ENCODE peak calls at places on chromosomes 12 and 14, in six cellular contexts. One of them, this sample, is unnamed.

GRCh38 chr14:102086346-102086971 is 385 bp downstream of the HSP90AA1 start:
- DNase-seq in cardiac muscle cell: peak; percentile 65
- DNase-seq in colonic mucosa: peak; percentile 50
- DNase-seq in transverse colon: peak; percentile 60
- DNase-seq in Peyer's patch: peak; percentile 80
- DNase-seq in left ventricle myocardium inferior: peak; percentile 31
- DNase-seq in this sample: peak; percentile 5

GRCh38 chr12:121932914-121933521 is 14.6 kb downstream of the CFAP251 start:
- DNase-seq in left ventricle myocardium inferior: no peak
- DNase-seq in cardiac muscle cell: no peak
- DNase-seq in transverse colon: no peak
- DNase-seq in Peyer's patch: no peak
- DNase-seq in colonic mucosa: no peak
- DNase-seq in this sample: no peak

GRCh38 chr12:119012179-119012578 is 30.8 kb downstream of the SRRM4 start:
- DNase-seq in Peyer's patch: no peak
- DNase-seq in transverse colon: no peak
- DNase-seq in colonic mucosa: no peak
- DNase-seq in left ventricle myocardium inferior: no peak
- DNase-seq in cardiac muscle cell: no peak
- DNase-seq in this sample: no peak

GRCh38 chr14:95313707-95314106 is 6.0 kb downstream of the CLMN start:
- DNase-seq in Peyer's patch: peak; percentile 85
- DNase-seq in cardiac muscle cell: peak; percentile 89
- DNase-seq in colonic mucosa: peak; percentile 82
- DNase-seq in transverse colon: peak; percentile 77
- DNase-seq in left ventricle myocardium inferior: peak; percentile 60
- DNase-seq in this sample: peak; percentile 61

GRCh38 chr12:95412826-95413311 is 61.1 kb upstream of the METAP2 start:
- DNase-seq in cardiac muscle cell: peak; percentile 87
- DNase-seq in transverse colon: no peak
- DNase-seq in colonic mucosa: no peak
- DNase-seq in Peyer's patch: no peak
- DNase-seq in left ventricle myocardium inferior: no peak
- DNase-seq in this sample: no peak

GRCh38 chr14:47539065-47539464 is 136.3 kb downstream of the MDGA2 start:
- DNase-seq in transverse colon: no peak
- DNase-seq in Peyer's patch: no peak
- DNase-seq in colonic mucosa: no peak
- DNase-seq in cardiac muscle cell: peak; percentile 10
- DNase-seq in left ventricle myocardium inferior: no peak
- DNase-seq in this sample: no peak

GRCh38 chr14:76204436-76205230 is 52.9 kb downstream of the GPATCH2L start:
- DNase-seq in colonic mucosa: no peak
- DNase-seq in left ventricle myocardium inferior: no peak
- DNase-seq in cardiac muscle cell: peak; percentile 25
- DNase-seq in transverse colon: no peak
- DNase-seq in Peyer's patch: no peak
- DNase-seq in this sample: no peak

GRCh38 chr12:111788178-111788654 is 21.5 kb downstream of the ALDH2 start:
- DNase-seq in colonic mucosa: no peak
- DNase-seq in left ventricle myocardium inferior: peak; percentile 28
- DNase-seq in Peyer's patch: peak; percentile 65
- DNase-seq in transverse colon: no peak
- DNase-seq in cardiac muscle cell: peak; percentile 87
- DNase-seq in this sample: peak; percentile 47

GRCh38 chr12:106586803-106587684 is 4.2 kb downstream of the RFX4 start:
- DNase-seq in Peyer's patch: no peak
- DNase-seq in transverse colon: no peak
- DNase-seq in left ventricle myocardium inferior: no peak
- DNase-seq in colonic mucosa: no peak
- DNase-seq in cardiac muscle cell: no peak
- DNase-seq in this sample: no peak

GRCh38 chr14:55188686-55189295 is 2.6 kb downstream of the DLGAP5 start:
- DNase-seq in colonic mucosa: no peak
- DNase-seq in Peyer's patch: no peak
- DNase-seq in transverse colon: no peak
- DNase-seq in cardiac muscle cell: peak; percentile 13
- DNase-seq in left ventricle myocardium inferior: no peak
- DNase-seq in this sample: no peak

GRCh38 chr14:76024211-76024907 is 38.8 kb downstream of the IFT43 start:
- DNase-seq in transverse colon: no peak
- DNase-seq in left ventricle myocardium inferior: no peak
- DNase-seq in colonic mucosa: no peak
- DNase-seq in cardiac muscle cell: no peak
- DNase-seq in Peyer's patch: no peak
- DNase-seq in this sample: no peak

GRCh38 chr12:32533971-32534590 is 134.7 kb downstream of the FGD4 start:
- DNase-seq in left ventricle myocardium inferior: peak; percentile 31
- DNase-seq in cardiac muscle cell: peak; percentile 77
- DNase-seq in colonic mucosa: peak; percentile 82
- DNase-seq in transverse colon: peak; percentile 78
- DNase-seq in Peyer's patch: peak; percentile 88
- DNase-seq in this sample: peak; percentile 79

GRCh38 chr12:109946505-109946904 is 46.4 kb downstream of the TCHP start:
- DNase-seq in left ventricle myocardium inferior: no peak
- DNase-seq in colonic mucosa: no peak
- DNase-seq in Peyer's patch: no peak
- DNase-seq in transverse colon: no peak
- DNase-seq in cardiac muscle cell: peak; percentile 62
- DNase-seq in this sample: no peak

GRCh38 chr12:132559652-132560420 is 50.5 kb downstream of the LRCOL1 start:
- DNase-seq in Peyer's patch: peak; percentile 61
- DNase-seq in transverse colon: peak; percentile 51
- DNase-seq in left ventricle myocardium inferior: peak; percentile 38
- DNase-seq in cardiac muscle cell: peak; percentile 49
- DNase-seq in colonic mucosa: peak; percentile 45
- DNase-seq in this sample: no peak

GRCh38 chr12:29278673-29279420 is 102.1 kb downstream of the ERGIC2 start:
- DNase-seq in left ventricle myocardium inferior: no peak
- DNase-seq in colonic mucosa: no peak
- DNase-seq in transverse colon: no peak
- DNase-seq in Peyer's patch: no peak
- DNase-seq in cardiac muscle cell: no peak
- DNase-seq in this sample: no peak

GRCh38 chr12:29066061-29066588 is 83.0 kb upstream of the FAR2 start:
- DNase-seq in transverse colon: no peak
- DNase-seq in colonic mucosa: no peak
- DNase-seq in cardiac muscle cell: peak; percentile 82
- DNase-seq in left ventricle myocardium inferior: no peak
- DNase-seq in Peyer's patch: no peak
- DNase-seq in this sample: no peak

GRCh38 chr12:71567562-71567961 is 96.1 kb downstream of the ZFC3H1 start:
- DNase-seq in Peyer's patch: no peak
- DNase-seq in colonic mucosa: no peak
- DNase-seq in cardiac muscle cell: no peak
- DNase-seq in left ventricle myocardium inferior: no peak
- DNase-seq in transverse colon: no peak
- DNase-seq in this sample: no peak

DNA sequence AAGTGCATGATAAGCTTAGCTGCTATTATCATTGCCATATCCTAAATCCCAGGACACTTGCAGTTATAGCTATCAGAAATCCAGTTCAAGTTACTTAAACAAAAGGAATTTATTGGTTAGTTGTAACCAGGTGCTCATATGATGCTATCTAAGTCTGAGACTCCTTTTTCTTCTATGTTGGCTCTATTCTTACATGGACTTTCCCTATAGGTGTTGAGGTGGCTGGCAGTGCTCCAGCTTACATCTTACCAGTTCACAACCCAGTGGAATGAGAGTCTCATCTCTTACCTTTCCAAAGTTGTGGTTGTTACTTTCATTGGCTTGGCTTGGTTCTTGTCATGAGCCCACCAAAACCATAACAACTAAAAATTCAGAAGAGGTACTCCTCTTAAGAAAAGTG is 94.6 kb downstream of the DACT1 start:
- DNase-seq in transverse colon: no peak
- DNase-seq in Peyer's patch: no peak
- DNase-seq in cardiac muscle cell: no peak
- DNase-seq in colonic mucosa: no peak
- DNase-seq in left ventricle myocardium inferior: no peak
- DNase-seq in this sample: no peak
- H3K4me1 ChIP-seq in transverse colon: no peaks in the 10 kb centered on the region
- H3K4me1 ChIP-seq in Peyer's patch: no peaks in the 10 kb centered on the region
- H3K4me1 ChIP-seq in cardiac muscle cell: no peaks in the 10 kb centered on the region
- H3K4me1 ChIP-seq in colonic mucosa: no peaks in the 10 kb centered on the region
- H3K4me1 ChIP-seq in left ventricle myocardium inferior: peaks cover 12% of the 10 kb centered on the region
- H3K4me1 ChIP-seq in this sample: peaks cover 23% of the 10 kb centered on the region

GRCh38 chr12:26402648-26403047 is 207.3 kb downstream of the SSPN start:
- DNase-seq in colonic mucosa: peak; percentile 56
- DNase-seq in cardiac muscle cell: no peak
- DNase-seq in Peyer's patch: peak; percentile 66
- DNase-seq in left ventricle myocardium inferior: no peak
- DNase-seq in transverse colon: peak; percentile 46
- DNase-seq in this sample: no peak
- TF ChIP-seq CTCF in colonic mucosa: peak; percentile 39
- TF ChIP-seq CTCF in cardiac muscle cell: no peak
- TF ChIP-seq CTCF in Peyer's patch: peak; percentile 56
- TF ChIP-seq CTCF in left ventricle myocardium inferior: peak; percentile 42
- TF ChIP-seq CTCF in transverse colon: peak; percentile 45
- TF ChIP-seq CTCF in this sample: no peak

GRCh38 chr12:12683725-12684124 is 12.3 kb downstream of the GPR19 start:
- DNase-seq in cardiac muscle cell: no peak
- DNase-seq in colonic mucosa: no peak
- DNase-seq in left ventricle myocardium inferior: no peak
- DNase-seq in transverse colon: no peak
- DNase-seq in Peyer's patch: no peak
- DNase-seq in this sample: no peak
- H3K27ac ChIP-seq in cardiac muscle cell: no peak overlapping the region
- H3K27ac ChIP-seq in colonic mucosa: no peak overlapping the region
- H3K27ac ChIP-seq in left ventricle myocardium inferior: no peak overlapping the region
- H3K27ac ChIP-seq in transverse colon: no peak overlapping the region
- H3K27ac ChIP-seq in Peyer's patch: no peak overlapping the region
- H3K27ac ChIP-seq in this sample: no peak overlapping the region

GRCh38 chr12:103882861-103883596 is 42.0 kb upstream of the NT5DC3 start:
- DNase-seq in colonic mucosa: no peak
- DNase-seq in left ventricle myocardium inferior: no peak
- DNase-seq in cardiac muscle cell: peak; percentile 19
- DNase-seq in Peyer's patch: no peak
- DNase-seq in transverse colon: no peak
- DNase-seq in this sample: no peak
- H3K4me1 ChIP-seq in colonic mucosa: no peaks in the 10 kb centered on the region
- H3K4me1 ChIP-seq in left ventricle myocardium inferior: no peaks in the 10 kb centered on the region
- H3K4me1 ChIP-seq in cardiac muscle cell: no peaks in the 10 kb centered on the region
- H3K4me1 ChIP-seq in Peyer's patch: no peaks in the 10 kb centered on the region
- H3K4me1 ChIP-seq in transverse colon: no peaks in the 10 kb centered on the region
- H3K4me1 ChIP-seq in this sample: peaks cover 5% of the 10 kb centered on the region

DNA sequence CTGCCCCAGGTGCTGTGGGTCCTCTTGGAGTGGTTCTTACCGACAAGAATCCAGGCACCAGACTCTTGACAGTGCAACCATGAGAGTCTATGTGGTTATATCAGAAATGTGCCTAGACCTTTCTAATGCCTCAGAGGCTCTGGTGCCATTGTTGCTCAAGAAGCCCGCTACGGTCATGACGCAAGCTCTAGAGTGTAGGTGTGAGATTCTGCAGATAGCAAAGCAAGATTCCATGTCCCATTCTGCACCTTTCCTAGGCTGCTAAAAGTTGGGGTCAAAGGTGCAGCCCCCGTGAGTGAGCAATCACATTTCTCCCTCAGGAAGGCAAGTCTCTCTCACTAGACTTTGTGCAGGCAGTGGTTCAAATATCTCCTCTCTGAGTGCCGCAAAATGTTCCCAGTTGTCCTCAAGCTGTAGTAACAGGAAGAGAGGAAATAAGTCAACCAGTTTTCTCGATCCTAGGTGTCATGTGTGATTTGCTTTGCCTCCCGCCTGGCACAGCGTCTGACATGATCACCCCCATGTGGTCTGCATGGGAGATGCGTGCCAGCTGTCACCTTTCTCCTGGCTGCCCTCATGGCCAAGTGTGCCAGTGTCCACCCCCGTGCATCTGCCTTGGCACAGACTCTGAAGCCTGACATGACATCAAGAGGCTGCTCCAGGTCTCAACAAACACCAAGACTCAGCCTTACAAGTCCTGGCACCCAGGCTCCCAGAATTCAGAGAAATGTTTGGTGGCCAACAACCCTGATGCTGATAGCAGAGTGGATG is 122.5 kb upstream of the COCH start:
- DNase-seq in left ventricle myocardium inferior: no peak
- DNase-seq in transverse colon: no peak
- DNase-seq in Peyer's patch: no peak
- DNase-seq in cardiac muscle cell: no peak
- DNase-seq in colonic mucosa: no peak
- DNase-seq in this sample: no peak
- TF ChIP-seq CTCF in left ventricle myocardium inferior: peak; percentile 13
- TF ChIP-seq CTCF in transverse colon: no peak
- TF ChIP-seq CTCF in Peyer's patch: no peak
- TF ChIP-seq CTCF in cardiac muscle cell: no peak
- TF ChIP-seq CTCF in colonic mucosa: no peak
- TF ChIP-seq CTCF in this sample: no peak

GRCh38 chr14:99182548-99183115 is 89.4 kb downstream of the BCL11B start:
- DNase-seq in Peyer's patch: no peak
- DNase-seq in cardiac muscle cell: no peak
- DNase-seq in colonic mucosa: no peak
- DNase-seq in transverse colon: no peak
- DNase-seq in left ventricle myocardium inferior: no peak
- DNase-seq in this sample: no peak

GRCh38 chr14:99181804-99182520 is 90.0 kb downstream of the BCL11B start:
- DNase-seq in left ventricle myocardium inferior: no peak
- DNase-seq in Peyer's patch: no peak
- DNase-seq in colonic mucosa: no peak
- DNase-seq in transverse colon: no peak
- DNase-seq in cardiac muscle cell: no peak
- DNase-seq in this sample: no peak

GRCh38 chr14:99179506-99179905 is 92.5 kb downstream of the BCL11B start:
- DNase-seq in colonic mucosa: no peak
- DNase-seq in left ventricle myocardium inferior: no peak
- DNase-seq in transverse colon: no peak
- DNase-seq in Peyer's patch: peak; percentile 17
- DNase-seq in cardiac muscle cell: no peak
- DNase-seq in this sample: no peak

GRCh38 chr14:99179946-99180345 is 92.1 kb downstream of the BCL11B start:
- DNase-seq in Peyer's patch: no peak
- DNase-seq in transverse colon: no peak
- DNase-seq in colonic mucosa: no peak
- DNase-seq in cardiac muscle cell: no peak
- DNase-seq in left ventricle myocardium inferior: no peak
- DNase-seq in this sample: no peak

GRCh38 chr14:99181246-99181645 is 90.8 kb downstream of the BCL11B start:
- DNase-seq in colonic mucosa: no peak
- DNase-seq in transverse colon: no peak
- DNase-seq in left ventricle myocardium inferior: no peak
- DNase-seq in cardiac muscle cell: no peak
- DNase-seq in Peyer's patch: no peak
- DNase-seq in this sample: no peak
- H3K27ac ChIP-seq in colonic mucosa: no peak overlapping the region
- H3K27ac ChIP-seq in transverse colon: no peak overlapping the region
- H3K27ac ChIP-seq in left ventricle myocardium inferior: no peak overlapping the region
- H3K27ac ChIP-seq in cardiac muscle cell: no peak overlapping the region
- H3K27ac ChIP-seq in Peyer's patch: no peak overlapping the region
- H3K27ac ChIP-seq in this sample: no peak overlapping the region

This sample was measured in gastrocnemius medialis.